ENCODE peak calls at places on chromosomes 2 and 18, in six cellular contexts. P is endothelial cell, A is fibroblast of mammary gland, D is foreskin fibroblast, N is heart right ventricle, J is lower lobe of right lung. Q is an unnamed sample.

GRCh38 chr2:113227698-113228097 is 51.0 kb downstream of the PAX8 start:
- DNase-seq in P (no peak), A (no peak), D (no peak), N (no peak), J (no peak), Q (no peak)

GRCh38 chr2:107414376-107414775 is 412.3 kb upstream of the RGPD4 start:
- DNase-seq in P (no peak), A (peak), D (no peak), N (no peak), J (no peak), Q (no peak)

GRCh38 chr18:35220424-35220823 is 20.4 kb upstream of the ZNF397 start:
- DNase-seq in P (no peak), A (no peak), D (no peak), N (no peak), J (no peak), Q (no peak)

GRCh38 chr2:236882931-236883330 is 202.8 kb upstream of the COPS8 start:
- DNase-seq in P (no peak), A (peak), D (no peak), N (no peak), J (no peak), Q (no peak)

GRCh38 chr2:241666627-241667400 is 19.8 kb downstream of the DTYMK start:
- DNase-seq in P (no peak), A (no peak), D (no peak), N (no peak), J (no peak), Q (no peak)

GRCh38 chr2:82344670-82345069 is 2040.1 kb upstream of the LRRTM1 start:
- DNase-seq in P (no peak), A (no peak), D (no peak), N (no peak), J (no peak), Q (no peak)

GRCh38 chr18:3624818-3625716 is 175.1 kb downstream of the TGIF1 start:
- DNase-seq in P (no peak), A (peak), D (peak), N (no peak), J (no peak), Q (no peak)

GRCh38 chr2:181190711-181191110 is 210.3 kb downstream of the UBE2E3 start:
- DNase-seq in P (no peak), A (peak), D (peak), N (no peak), J (no peak), Q (no peak)

GRCh38 chr18:59996370-59996966 is 96.7 kb downstream of the PMAIP1 start:
- DNase-seq in P (peak), A (peak), D (peak), N (no peak), J (no peak), Q (no peak)

GRCh38 chr2:72719416-72719815 is 106.4 kb downstream of the EXOC6B start:
- DNase-seq in P (peak), A (peak), D (no peak), N (no peak), J (no peak), Q (no peak)

GRCh38 chr2:171512683-171513082 is 9.6 kb upstream of the CYBRD1 start:
- DNase-seq in P (no peak), A (no peak), D (no peak), N (no peak), J (no peak), Q (no peak)

GRCh38 chr2:43230981-43231827 is 4.8 kb upstream of the ZFP36L2 start:
- DNase-seq in P (no peak), A (no peak), D (no peak), N (no peak), J (no peak), Q (no peak)

GRCh38 chr2:177169810-177170514 is 42.6 kb upstream of the HNRNPA3 start:
- DNase-seq in P (no peak), A (no peak), D (no peak), N (no peak), J (peak), Q (no peak)

GRCh38 chr2:5720426-5720825 is 28.2 kb downstream of the SOX11 start:
- DNase-seq in P (no peak), A (no peak), D (no peak), N (no peak), J (no peak), Q (no peak)

GRCh38 chr2:111236027-111236426 is 115.3 kb downstream of the BCL2L11 start:
- DNase-seq in P (no peak), A (no peak), D (no peak), N (peak), J (peak), Q (no peak)

GRCh38 chr2:20453087-20453486 is 6.2 kb downstream of the RHOB start:
- DNase-seq in P (no peak), A (no peak), D (no peak), N (no peak), J (no peak), Q (no peak)

GRCh38 chr2:212900715-212901114 is 250.7 kb downstream of the IKZF2 start:
- DNase-seq in P (no peak), A (no peak), D (no peak), N (no peak), J (no peak), Q (no peak)

GRCh38 chr2:3600256-3600855 is 5.4 kb downstream of the COLEC11 start:
- DNase-seq in P (no peak), A (no peak), D (no peak), N (no peak), J (no peak), Q (no peak)

GRCh38 chr2:1548910-1549673 is 135.8 kb downstream of the TPO start:
- DNase-seq in P (no peak), A (no peak), D (no peak), N (no peak), J (no peak), Q (no peak)

GRCh38 chr2:105278654-105279053 is 37.1 kb downstream of the GPR45 start:
- DNase-seq in P (no peak), A (no peak), D (no peak), N (no peak), J (no peak), Q (no peak)

GRCh38 chr2:26491563-26492167 is 13.7 kb upstream of the OTOF start:
- DNase-seq in P (no peak), A (no peak), D (no peak), N (no peak), J (no peak), Q (no peak)

GRCh38 chr2:183630964-183631363 is 506.7 kb downstream of the NUP35 start:
- DNase-seq in P (no peak), A (no peak), D (no peak), N (no peak), J (no peak), Q (no peak)

GRCh38 chr2:20148841-20149702 is 75.9 kb downstream of the SDC1 start:
- DNase-seq in P (no peak), A (peak), D (peak), N (no peak), J (no peak), Q (no peak)

GRCh38 chr2:21438949-21439348 is 315.2 kb downstream of the TDRD15 start:
- DNase-seq in P (no peak), A (peak), D (no peak), N (no peak), J (no peak), Q (no peak)

GRCh38 chr2:205989291-205990071 is 96.5 kb downstream of the INO80D start:
- DNase-seq in P (no peak), A (peak), D (peak), N (no peak), J (no peak), Q (no peak)

GRCh38 chr2:64203131-64204005 is 59.1 kb upstream of the PELI1 start:
- DNase-seq in P (no peak), A (peak), D (peak), N (no peak), J (no peak), Q (no peak)

GRCh38 chr2:235940330-235940729 is 227.9 kb downstream of the GBX2 start:
- DNase-seq in P (no peak), A (peak), D (peak), N (peak), J (no peak), Q (no peak)

GRCh38 chr18:10374615-10375295 is 79.7 kb upstream of the APCDD1 start:
- DNase-seq in P (no peak), A (no peak), D (peak), N (no peak), J (no peak), Q (no peak)

GRCh38 chr2:111676423-111676822 is 207.6 kb downstream of the ANAPC1 start:
- DNase-seq in P (no peak), A (peak), D (peak), N (no peak), J (no peak), Q (no peak)

GRCh38 chr18:61589053-61589723 is 256.0 kb downstream of the CDH20 start:
- DNase-seq in P (no peak), A (peak), D (no peak), N (no peak), J (peak), Q (no peak)

GRCh38 chr2:182649316-182649715 is 66.7 kb upstream of the DNAJC10 start:
- DNase-seq in P (peak), A (peak), D (no peak), N (no peak), J (no peak), Q (no peak)

GRCh38 chr2:26222976-26223375 is 21.5 kb downstream of the HADHA start:
- DNase-seq in P (no peak), A (no peak), D (no peak), N (no peak), J (no peak), Q (no peak)

GRCh38 chr2:24830786-24831185 is 37.6 kb downstream of the CENPO start:
- DNase-seq in P (no peak), A (no peak), D (no peak), N (no peak), J (no peak), Q (no peak)

GRCh38 chr2:24828641-24829040 is 35.4 kb downstream of the CENPO start:
- DNase-seq in P (no peak), A (no peak), D (no peak), N (no peak), J (no peak), Q (no peak)

GRCh38 chr2:24831216-24831615 is 38.0 kb downstream of the CENPO start:
- DNase-seq in P (no peak), A (no peak), D (no peak), N (no peak), J (no peak), Q (no peak)

GRCh38 chr2:24831736-24832421 is 38.7 kb downstream of the CENPO start:
- DNase-seq in P (no peak), A (no peak), D (no peak), N (peak), J (no peak), Q (no peak)

DNA sequence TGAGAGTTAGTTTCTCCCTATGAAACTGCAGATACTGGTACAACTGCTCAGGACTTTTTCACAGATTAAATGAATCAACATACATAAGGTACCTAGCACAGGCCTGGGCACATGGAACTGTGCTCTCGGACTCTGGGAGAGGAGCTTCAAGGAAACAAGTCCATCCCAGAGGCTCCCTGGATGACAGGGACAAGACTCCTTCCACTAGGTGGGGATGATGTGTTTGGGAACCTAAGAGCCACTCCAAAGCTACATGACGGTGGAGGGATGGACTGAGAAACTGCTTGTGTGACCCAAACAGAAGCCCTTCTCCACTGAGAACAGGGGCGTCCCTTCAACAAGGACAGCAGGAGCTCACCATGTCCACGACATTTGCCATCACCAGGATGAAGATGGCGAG is 37.1 kb downstream of the CENPO start:
- DNase-seq in P (no peak), A (peak), D (peak), N (no peak), J (no peak), Q (no peak)
- TF ChIP-seq CTCF in P (no peak), A (peak), D (peak), N (no peak), J (no peak), Q (no peak)

GRCh38 chr2:232117413-232117812 is 155.9 kb downstream of the DIS3L2 start:
- DNase-seq in P (no peak), A (no peak), D (no peak), N (no peak), J (no peak), Q (no peak)
- TF ChIP-seq CTCF in P (peak), A (no peak), D (no peak), N (no peak), J (no peak), Q (no peak)

GRCh38 chr2:208254871-208255556 is at the start of gene IDH1:
- DNase-seq in P (peak), A (peak), D (peak), N (peak), J (peak), Q (peak)

GRCh38 chr2:208254118-208254870 is 577 bp downstream of the IDH1 start:
- DNase-seq in P (peak), A (peak), D (peak), N (peak), J (peak), Q (peak)

GRCh38 chr2:208255557-208256106 is 761 bp upstream of the IDH1 start:
- DNase-seq in P (no peak), A (no peak), D (no peak), N (no peak), J (no peak), Q (no peak)

GRCh38 chr2:208253518-208254117 is 1.3 kb downstream of the IDH1 start:
- DNase-seq in P (no peak), A (no peak), D (no peak), N (no peak), J (no peak), Q (no peak)

GRCh38 chr2:208256192-208256782 is 1.4 kb upstream of the IDH1 start:
- DNase-seq in P (no peak), A (no peak), D (no peak), N (no peak), J (no peak), Q (no peak)
- TF ChIP-seq CTCF in P (peak), A (peak), D (peak), N (peak), J (no peak), Q (no peak)

GRCh38 chr2:121071058-121071504 is 213.9 kb downstream of the TFCP2L1 start:
- DNase-seq in P (peak), A (peak), D (peak), N (peak), J (peak), Q (no peak)
- TF ChIP-seq CTCF in P (peak), A (peak), D (peak), N (peak), J (peak), Q (peak)

GRCh38 chr18:52348209-52348608 is 8.2 kb downstream of the DCC start:
- DNase-seq in P (no peak), A (no peak), D (no peak), N (no peak), J (no peak), Q (no peak)
- TF ChIP-seq CTCF in P (peak), A (peak), D (peak), N (no peak), J (no peak), Q (no peak)

GRCh38 chr18:7164610-7165009 is 47.0 kb upstream of the LAMA1 start:
- DNase-seq in P (peak), A (peak), D (peak), N (no peak), J (no peak), Q (no peak)
- TF ChIP-seq CTCF in P (no peak), A (peak), D (peak), N (peak), J (peak), Q (no peak)

GRCh38 chr2:237987263-237987662 is 20.4 kb downstream of the UBE2F start:
- DNase-seq in P (no peak), A (no peak), D (no peak), N (no peak), J (no peak), Q (no peak)
- TF ChIP-seq CTCF in P (no peak), A (no peak), D (no peak), N (no peak), J (no peak), Q (no peak)